ENCODE peak calls at places on chromosome 5, in five cellular contexts. P, C, R, U and V are unnamed samples.

GRCh38 chr5:1801061-1801953 is at the start of gene NDUFS6:
- DNase-seq in P (peak; percentile 65), R (no peak), C (peak; percentile 70), U (peak; percentile 54), V (peak; percentile 89)

GRCh38 chr5:82467006-82467561 is 188.9 kb upstream of the RPS23 start:
- DNase-seq in R (peak; percentile 65), C (no peak), P (no peak), U (no peak), V (peak; percentile 10)

GRCh38 chr5:161988069-161988468 is 79.5 kb upstream of the GABRG2 start:
- DNase-seq in R (no peak), P (no peak), U (no peak), C (no peak), V (no peak)

GRCh38 chr5:72378636-72379289 is 58.6 kb downstream of the PTCD2 start:
- DNase-seq in C (no peak), U (no peak), R (peak; percentile 67), P (peak; percentile 63), V (peak; percentile 60)

GRCh38 chr5:125316913-125317545 is 570.6 kb upstream of the ZNF608 start:
- DNase-seq in P (no peak), U (no peak), C (no peak), R (no peak), V (no peak)

GRCh38 chr5:84403773-84404172 is 19.1 kb upstream of the EDIL3 start:
- DNase-seq in U (peak; percentile 45), R (no peak), P (peak; percentile 79), C (no peak), V (peak; percentile 70)

GRCh38 chr5:172816887-172817418 is 17.1 kb upstream of the ERGIC1 start:
- DNase-seq in U (no peak), C (no peak), P (peak; percentile 83), R (no peak), V (peak; percentile 83)

GRCh38 chr5:100854594-100854993 is 48.5 kb downstream of the ST8SIA4 start:
- DNase-seq in P (no peak), C (no peak), R (no peak), U (no peak), V (no peak)

GRCh38 chr5:54017580-54017979 is 292.8 kb downstream of the ARL15 start:
- DNase-seq in P (no peak), C (no peak), R (no peak), U (no peak), V (no peak)

GRCh38 chr5:40429258-40430111 is 250.2 kb upstream of the PTGER4 start:
- DNase-seq in R (no peak), P (peak; percentile 7), C (no peak), U (no peak), V (peak; percentile 6)

GRCh38 chr5:83306572-83307241 is 164.8 kb upstream of the VCAN start:
- DNase-seq in U (no peak), R (peak; percentile 82), P (peak; percentile 91), C (no peak), V (peak; percentile 78)